ENCODE peak calls at places on chromosomes 13 and 19, in nine cellular contexts. H, L, Y, O, I, C, Z, R and S are unnamed samples. For H3K36me3, the result is how much of the 10 kb centered on the place peaks cover.

GRCh38 chr13:67769063-67769986 is 539.2 kb upstream of the PCDH9 start:
- DNase-seq in H (no peak), Z (no peak), C (peak), Y (no peak), L (no peak), R (no peak), O (no peak), I (no peak), S (no peak)

GRCh38 chr19:43548706-43549105 is 15.7 kb downstream of the ZNF575 start:
- DNase-seq in O (no peak), Y (no peak), H (no peak), R (no peak), I (no peak), L (no peak), C (no peak), Z (no peak), S (no peak)

GRCh38 chr19:57118848-57119247 is 937 bp upstream of the USP29 start:
- DNase-seq in O (no peak), I (no peak), Z (no peak), H (no peak), C (no peak), L (no peak), Y (no peak), R (no peak), S (no peak)

GRCh38 chr19:32415246-32415645 is 9.7 kb downstream of the DPY19L3 start:
- DNase-seq in Z (no peak), I (no peak), O (no peak), C (no peak), R (no peak), H (no peak), L (no peak), Y (no peak), S (no peak)

GRCh38 chr19:45253396-45254027 is 2.4 kb downstream of the MARK4 start:
- DNase-seq in Z (no peak), O (no peak), R (no peak), Y (peak), C (no peak), H (no peak), L (no peak), I (no peak), S (no peak)

GRCh38 chr19:33293255-33294057 is 8.9 kb downstream of the CEBPA start:
- DNase-seq in R (no peak), I (peak), C (peak), Z (no peak), Y (no peak), H (no peak), O (peak), L (no peak), S (peak)

GRCh38 chr19:4120531-4120930 is 3.4 kb downstream of the MAP2K2 start:
- DNase-seq in I (no peak), Y (no peak), L (no peak), H (no peak), O (no peak), C (no peak), Z (no peak), R (no peak), S (no peak)

GRCh38 chr19:17530586-17530985 is 19.1 kb downstream of the PGLS start:
- DNase-seq in Y (no peak), I (no peak), Z (no peak), L (no peak), H (no peak), C (no peak), O (no peak), R (no peak), S (no peak)

GRCh38 chr19:18232540-18233223 is 6.4 kb upstream of the PDE4C start:
- DNase-seq in C (no peak), O (no peak), I (no peak), H (no peak), Y (no peak), L (no peak), R (no peak), Z (no peak), S (no peak)

GRCh38 chr13:64471916-64472315 is 2758.2 kb downstream of the PCDH9 start:
- DNase-seq in Y (no peak), I (no peak), Z (no peak), C (no peak), R (no peak), O (no peak), L (no peak), H (no peak), S (no peak)

GRCh38 chr13:111204438-111205177 is 89.5 kb downstream of the ARHGEF7 start:
- DNase-seq in C (peak), O (peak), I (no peak), L (no peak), Y (no peak), Z (peak), H (peak), R (peak), S (no peak)

GRCh38 chr13:112142401-112142930 is 75.5 kb downstream of the SOX1 start:
- DNase-seq in H (no peak), Y (no peak), O (no peak), R (no peak), L (no peak), I (no peak), Z (no peak), C (peak), S (no peak)

GRCh38 chr19:1417145-1417544 is 9.8 kb downstream of the DAZAP1 start:
- DNase-seq in R (no peak), H (no peak), Y (no peak), O (peak), C (no peak), I (no peak), Z (no peak), L (no peak), S (no peak)

GRCh38 chr19:1417681-1418493 is 10.5 kb downstream of the DAZAP1 start:
- DNase-seq in L (no peak), C (no peak), Y (no peak), O (no peak), R (no peak), Z (no peak), I (no peak), H (no peak), S (no peak)

GRCh38 chr19:1418951-1419735 is 11.8 kb downstream of the DAZAP1 start:
- DNase-seq in O (no peak), H (no peak), Y (no peak), L (no peak), I (no peak), C (no peak), R (no peak), Z (no peak), S (no peak)

GRCh38 chr19:1418494-1418775 is 11.0 kb downstream of the DAZAP1 start:
- DNase-seq in R (no peak), Y (no peak), C (no peak), Z (no peak), O (no peak), L (no peak), I (no peak), H (no peak), S (no peak)

DNA sequence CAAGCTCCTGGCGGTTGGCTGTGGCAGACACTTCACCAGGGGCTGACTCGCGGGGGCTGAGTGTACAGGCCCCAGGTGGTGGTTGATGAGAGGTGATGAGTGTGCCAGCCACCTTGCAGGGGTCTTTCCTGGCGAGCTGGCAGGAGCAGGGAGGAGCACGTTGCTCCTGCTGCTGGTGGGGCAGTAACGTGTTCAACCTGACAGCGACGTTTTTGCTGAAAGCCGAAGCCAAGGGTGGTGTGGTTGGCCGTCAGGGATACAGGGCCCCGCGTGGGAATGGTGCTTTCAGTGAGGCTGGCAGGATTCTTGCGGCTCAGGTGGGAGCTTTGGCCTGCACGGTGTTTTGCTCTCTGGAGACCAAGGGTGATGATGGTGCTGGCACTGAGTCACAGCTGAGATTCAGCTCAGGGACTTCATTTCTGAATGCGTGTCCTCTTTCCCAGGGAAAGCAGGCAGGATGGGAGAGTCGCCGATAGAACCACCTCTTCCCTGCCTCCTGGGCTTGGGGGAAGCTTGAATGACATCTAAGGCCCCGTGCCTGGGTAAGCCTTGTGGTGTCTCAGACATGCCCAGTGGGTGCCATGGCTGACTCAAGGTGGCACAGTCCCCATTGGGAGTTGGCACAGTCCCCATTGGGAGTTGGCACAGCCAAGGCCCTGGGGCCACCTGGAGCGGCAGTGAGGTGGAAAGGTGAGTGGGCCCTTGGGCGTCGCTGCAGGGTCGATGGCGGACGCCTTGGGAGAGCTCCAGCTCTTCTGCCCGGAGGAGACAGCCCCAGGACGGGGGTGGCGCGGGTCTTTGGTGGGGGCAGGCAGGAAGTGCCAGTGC is 8.8 kb downstream of the DAZAP1 start:
- DNase-seq in C (no peak), I (no peak), R (no peak), H (no peak), L (no peak), Y (no peak), Z (no peak), O (no peak), S (no peak)
- H3K36me3 ChIP-seq in C (under half), I (under half), R (under half), H (under half), L (under half), Y (half or more), Z (under half), O (under half), S (under half)

GRCh38 chr19:31340059-31341025 is 8.9 kb downstream of the TSHZ3 start:
- DNase-seq in O (no peak), C (no peak), I (no peak), R (no peak), H (no peak), L (no peak), Z (no peak), Y (peak), S (peak)
- H3K4me3 ChIP-seq in O (no peak), C (no peak), I (no peak), R (no peak), H (no peak), L (no peak), Z (no peak), Y (peak), S (no peak)

GRCh38 chr19:5682293-5682592 is 1.4 kb downstream of the HSD11B1L start:
- DNase-seq in C (no peak), O (no peak), L (no peak), Y (no peak), Z (no peak), R (no peak), I (no peak), H (no peak), S (no peak)

GRCh38 chr19:5680083-5680436 is 256 bp downstream of the MICOS13 start:
- DNase-seq in H (no peak), R (peak), Y (no peak), L (no peak), Z (no peak), C (peak), I (no peak), O (peak), S (no peak)

GRCh38 chr19:5683177-5683886 is 2.5 kb downstream of the HSD11B1L start:
- DNase-seq in H (no peak), O (no peak), L (no peak), I (no peak), Y (no peak), R (no peak), C (no peak), Z (no peak), S (no peak)

GRCh38 chr19:5680437-5681368 is at the start of the genes HSD11B1L and MICOS13:
- DNase-seq in H (peak), Z (peak), I (peak), C (peak), L (peak), O (peak), R (peak), Y (peak), S (peak)

DNA sequence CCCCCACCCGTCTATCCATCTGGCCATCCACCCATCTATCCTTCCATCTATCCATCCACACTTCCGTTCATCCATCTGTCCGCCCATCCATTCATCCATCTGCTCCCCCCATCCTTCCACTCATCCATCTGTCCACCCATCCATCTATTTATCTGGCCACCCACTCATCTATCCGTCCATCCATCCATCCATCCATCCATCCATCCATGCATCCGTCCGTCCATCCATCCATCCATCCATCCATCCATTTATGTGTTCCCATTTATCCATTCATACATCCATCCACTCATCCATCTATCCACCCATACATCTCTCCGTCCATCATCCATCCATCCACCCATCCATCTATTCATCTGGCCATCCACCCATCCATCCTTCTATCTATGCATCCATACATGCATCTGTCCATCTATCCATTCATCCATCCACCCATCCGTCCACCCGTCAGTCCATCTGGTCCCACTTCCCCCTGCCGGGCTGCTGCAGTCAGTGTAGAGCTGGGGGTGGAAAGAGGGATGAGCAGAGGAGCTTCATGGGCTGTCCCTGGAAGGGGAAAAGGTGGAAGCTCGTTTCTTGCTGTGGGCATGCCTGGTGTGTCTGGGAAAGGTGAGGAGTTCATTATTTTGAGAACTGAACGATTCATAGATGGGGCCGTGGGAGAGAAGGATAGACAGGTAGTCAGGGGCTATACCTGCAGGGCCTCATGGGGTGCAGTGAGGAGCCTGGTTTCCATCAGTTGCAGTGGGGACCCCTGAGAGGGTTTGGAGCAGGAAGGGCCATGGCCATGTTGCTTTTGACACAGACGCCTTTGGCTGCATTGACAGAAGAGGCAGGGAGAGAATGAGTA is 842 bp downstream of the HSD11B1L start:
- DNase-seq in L (no peak), C (no peak), Y (no peak), O (no peak), I (no peak), Z (no peak), R (no peak), H (no peak), S (no peak)
- H3K27ac ChIP-seq in L (no peak), C (no peak), Y (no peak), O (no peak), I (no peak), Z (no peak), R (peak), H (peak), S (no peak)

GRCh38 chr19:36106991-36107390 is 4.0 kb upstream of the OVOL3 start:
- DNase-seq in O (no peak), Y (no peak), R (no peak), L (no peak), C (no peak), H (no peak), I (no peak), Z (no peak), S (no peak)
- H3K36me3 ChIP-seq in O (under half), Y (half or more), R (half or more), L (under half), C (under half), H (under half), I (under half), Z (under half), S (under half)

GRCh38 chr13:74406439-74406838 is 272.2 kb upstream of the KLF12 start:
- DNase-seq in Y (peak), I (no peak), H (no peak), O (no peak), C (no peak), L (no peak), Z (no peak), R (no peak), S (no peak)
- H3K4me3 ChIP-seq in Y (no peak), I (no peak), H (no peak), O (no peak), C (no peak), L (no peak), Z (no peak), R (no peak), S (no peak)

GRCh38 chr19:46970815-46971214 is 48.8 kb upstream of the NPAS1 start:
- DNase-seq in O (peak), Z (no peak), L (no peak), I (no peak), R (no peak), H (no peak), Y (no peak), C (no peak), S (no peak)
- H3K27ac ChIP-seq in O (peak), Z (no peak), L (no peak), I (no peak), R (no peak), H (peak), Y (no peak), C (no peak), S (no peak)

GRCh38 chr13:37132211-37132610 is 26.7 kb upstream of the CSNK1A1L start:
- DNase-seq in H (no peak), Z (no peak), R (no peak), L (no peak), C (no peak), O (no peak), Y (no peak), I (no peak), S (no peak)

GRCh38 chr13:37127706-37128241 is 22.3 kb upstream of the CSNK1A1L start:
- DNase-seq in L (no peak), R (peak), C (no peak), I (no peak), O (no peak), H (peak), Z (no peak), Y (no peak), S (no peak)

GRCh38 chr13:37131092-37131491 is 25.6 kb upstream of the CSNK1A1L start:
- DNase-seq in C (no peak), H (no peak), O (no peak), L (no peak), Z (no peak), Y (no peak), I (no peak), R (no peak), S (no peak)

GRCh38 chr13:37134411-37135041 is 29.1 kb upstream of the CSNK1A1L start:
- DNase-seq in Z (no peak), Y (no peak), C (no peak), I (no peak), O (no peak), L (no peak), R (no peak), H (no peak), S (no peak)

GRCh38 chr13:37129867-37130266 is 24.4 kb upstream of the CSNK1A1L start:
- DNase-seq in Z (no peak), L (no peak), Y (no peak), H (no peak), O (no peak), I (no peak), C (no peak), R (no peak), S (no peak)
- H3K36me3 ChIP-seq in Z (under half), L (under half), Y (under half), H (under half), O (under half), I (under half), C (under half), R (under half), S (under half)

GRCh38 chr13:36344886-36345437 is 1.2 kb downstream of the SPART start:
- DNase-seq in H (no peak), R (no peak), Y (no peak), L (no peak), C (no peak), O (no peak), Z (no peak), I (no peak), S (peak)
- H3K4me3 ChIP-seq in H (peak), R (peak), Y (no peak), L (peak), C (peak), O (peak), Z (peak), I (peak), S (peak)